ENCODE peak calls at places on chromosomes 7 and 10, in four cellular contexts. A is SK-N-SH, V is HCT116, Y is K562. T is an unnamed sample.

GRCh38 chr7:133434246-133434865 is 181.5 kb downstream of the EXOC4 start:
- DNase-seq in A (peak), V (no peak), Y (peak), T (no peak)

GRCh38 chr7:156055206-156055822 is 243.1 kb upstream of the SHH start:
- DNase-seq in A (no peak), V (no peak), Y (no peak), T (no peak)

GRCh38 chr7:138186951-138187351 is 110.7 kb downstream of the AKR1D1 start:
- DNase-seq in A (no peak), V (no peak), Y (no peak), T (no peak)

GRCh38 chr7:103075337-103075918 is 488 bp downstream of the ARMC10 start:
- DNase-seq in A (peak), V (no peak), Y (peak), T (peak)

GRCh38 chr7:8938036-8938435 is 504.6 kb downstream of the NXPH1 start:
- DNase-seq in A (no peak), V (no peak), Y (no peak), T (no peak)

GRCh38 chr10:21315321-21316220 is 209.9 kb downstream of the SKIDA1 start:
- DNase-seq in A (peak), V (no peak), Y (peak), T (peak)

GRCh38 chr10:23065549-23065948 is 29.8 kb upstream of the MSRB2 start:
- DNase-seq in A (no peak), V (no peak), Y (no peak), T (peak)

GRCh38 chr7:78226059-78226658 is 427.6 kb downstream of the PHTF2 start:
- DNase-seq in A (peak), V (peak), Y (peak), T (no peak)

GRCh38 chr7:74477188-74477587 is 23.5 kb downstream of the GTF2IRD1 start:
- DNase-seq in A (no peak), V (no peak), Y (no peak), T (no peak)

GRCh38 chr7:81114682-81115081 is 195.8 kb upstream of the SEMA3C start:
- DNase-seq in A (no peak), V (no peak), Y (no peak), T (no peak)

GRCh38 chr10:87752571-87752970 is 65.5 kb downstream of the ATAD1 start:
- DNase-seq in A (no peak), V (no peak), Y (no peak), T (no peak)

GRCh38 chr7:77913977-77914607 is 115.5 kb downstream of the PHTF2 start:
- DNase-seq in A (no peak), V (no peak), Y (peak), T (no peak)

GRCh38 chr10:58140054-58140453 is 127.6 kb downstream of the IPMK start:
- DNase-seq in A (no peak), V (no peak), Y (no peak), T (no peak)

GRCh38 chr7:128450409-128450808 is 5.3 kb upstream of the HILPDA start:
- DNase-seq in A (no peak), V (no peak), Y (no peak), T (no peak)

GRCh38 chr7:50393547-50394252 is 56.5 kb downstream of the FIGNL1 start:
- DNase-seq in A (no peak), V (no peak), Y (peak), T (no peak)

GRCh38 chr7:94782777-94783176 is 124.6 kb upstream of the PPP1R9A start:
- DNase-seq in A (no peak), V (no peak), Y (no peak), T (no peak)
- TF ChIP-seq JUND in A (no peak), V (no peak), Y (no peak), T (no peak)

DNA sequence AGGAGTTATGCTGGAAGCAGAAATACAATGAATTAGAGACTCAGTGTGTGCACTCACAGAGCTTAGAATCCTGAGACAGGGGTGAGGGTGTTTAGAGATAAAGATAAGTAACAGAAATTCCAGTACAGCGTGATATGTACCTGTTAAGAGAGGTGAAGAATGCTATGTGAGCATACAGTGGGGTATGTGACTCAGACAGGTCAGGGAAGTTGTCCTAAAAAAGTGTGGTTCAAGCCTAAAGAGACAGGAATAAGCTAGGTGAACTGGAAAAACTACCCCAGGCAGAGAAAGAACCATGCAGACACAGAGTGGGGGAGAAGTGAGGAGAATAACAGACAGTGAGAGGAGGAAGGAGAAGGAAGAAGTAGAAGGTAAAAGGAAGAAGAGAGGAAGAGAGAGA is 8.6 kb downstream of the SMIM30 start:
- DNase-seq in A (no peak), V (no peak), Y (no peak), T (no peak)
- TF ChIP-seq JUND in A (no peak), V (no peak), Y (no peak), T (no peak)

DNA sequence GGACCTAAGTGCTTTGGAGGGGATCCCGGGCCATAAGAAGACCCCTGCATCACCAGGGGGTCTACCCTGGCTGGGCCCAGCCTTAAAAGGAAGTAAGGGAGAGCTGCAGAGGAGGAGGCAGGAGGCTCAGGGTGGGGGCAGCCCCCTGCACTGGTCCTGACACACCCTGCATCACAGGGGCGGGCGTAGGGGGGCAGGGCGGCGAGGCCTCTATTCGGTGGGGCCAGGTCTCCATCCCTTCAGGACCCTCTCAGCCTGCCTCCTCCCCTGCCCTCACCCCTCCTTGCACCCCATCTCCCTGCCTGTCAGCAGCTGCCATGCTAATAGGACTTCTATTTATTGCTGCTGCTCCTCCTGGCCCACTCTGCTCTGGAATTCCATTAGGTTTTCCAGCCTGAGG is 101.4 kb downstream of the C10orf105 start:
- DNase-seq in A (no peak), V (no peak), Y (no peak), T (no peak)
- TF ChIP-seq JUND in A (no peak), V (no peak), Y (no peak), T (no peak)

DNA sequence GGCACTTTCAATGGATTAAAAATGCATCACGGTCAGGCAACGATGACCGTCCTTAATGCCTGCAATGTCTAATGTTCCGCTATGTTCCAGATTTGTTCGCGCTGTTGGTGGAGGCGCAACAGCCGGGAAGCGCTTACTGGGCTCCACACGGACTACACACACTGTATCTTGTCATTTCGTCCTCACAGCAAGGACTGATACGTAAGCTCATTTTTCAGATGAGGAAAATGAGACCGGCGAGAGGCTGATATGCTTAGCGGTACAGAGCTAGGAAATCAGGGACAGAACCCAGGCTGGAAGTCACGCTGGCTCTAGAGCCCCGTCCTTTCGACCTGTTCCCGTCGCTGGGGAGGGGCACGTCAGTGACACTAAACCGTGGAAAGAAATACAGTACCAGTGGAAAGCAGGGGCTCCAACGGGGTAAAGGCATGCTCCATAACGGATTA is 664 bp downstream of the TPK1 start:
- DNase-seq in A (peak), V (no peak), Y (peak), T (peak)
- TF ChIP-seq JUND in A (no peak), V (no peak), Y (no peak), T (no peak)